ENCODE peak calls at places on chromosomes 7 and 10, in six cellular contexts. G is stomach, O is HCT116, V is tibial artery, Y is spleen, Z is uterus. W is an unnamed sample. For H3K4me1, the result is how much of the 10 kb centered on the place peaks cover.

GRCh38 chr10:50805981-50806622 is 66.4 kb downstream of the ASAH2B start:
- DNase-seq in Z (no peak), V (no peak), Y (no peak), O (no peak), G (no peak), W (no peak)

GRCh38 chr7:77244222-77244934 is 44.8 kb upstream of the FGL2 start:
- DNase-seq in V (no peak), O (no peak), Y (no peak), Z (no peak), G (no peak), W (no peak)

GRCh38 chr10:110535958-110536891 is 31.3 kb upstream of the SMC3 start:
- DNase-seq in Z (no peak), V (no peak), G (peak), Y (peak), O (no peak), W (peak)

GRCh38 chr10:110852897-110853296 is 18.8 kb upstream of the PDCD4 start:
- DNase-seq in G (no peak), V (no peak), O (no peak), Z (no peak), Y (no peak), W (no peak)

GRCh38 chr10:63628526-63629362 is 107.5 kb downstream of the REEP3 start:
- DNase-seq in G (peak), Y (no peak), O (peak), V (peak), Z (peak), W (peak)

GRCh38 chr10:88989824-88990527 is 622 bp upstream of the FAS start:
- DNase-seq in V (no peak), Y (no peak), O (no peak), Z (peak), G (peak), W (no peak)

GRCh38 chr10:70599319-70599718 is 3.2 kb downstream of the PRF1 start:
- DNase-seq in O (no peak), G (no peak), Z (no peak), Y (no peak), V (no peak), W (no peak)

GRCh38 chr10:13102002-13102794 is 2.2 kb downstream of the OPTN start:
- DNase-seq in O (no peak), Z (no peak), V (no peak), G (no peak), Y (no peak), W (no peak)

GRCh38 chr10:27646194-27646593 is 99.4 kb downstream of the MKX start:
- DNase-seq in Y (no peak), V (no peak), O (no peak), G (no peak), Z (no peak), W (no peak)

GRCh38 chr10:36172054-36172531 is 530.0 kb upstream of the FZD8 start:
- DNase-seq in O (no peak), Z (no peak), Y (no peak), G (no peak), V (no peak), W (no peak)

GRCh38 chr7:18671176-18671575 is 175.6 kb downstream of the HDAC9 start:
- DNase-seq in Z (no peak), V (no peak), G (no peak), O (no peak), Y (no peak), W (no peak)

GRCh38 chr7:74029991-74030415 is 2.0 kb downstream of the ELN start:
- DNase-seq in Z (peak), G (no peak), V (no peak), Y (no peak), O (no peak), W (no peak)

GRCh38 chr7:74027124-74027682 is 770 bp upstream of the ELN start:
- DNase-seq in Z (no peak), V (no peak), O (no peak), Y (no peak), G (no peak), W (no peak)

GRCh38 chr7:74027683-74028320 is at the start of gene ELN:
- DNase-seq in G (peak), Z (peak), V (peak), O (no peak), Y (no peak), W (peak)

GRCh38 chr7:74029094-74029785 is 1.3 kb downstream of the ELN start:
- DNase-seq in O (no peak), G (no peak), Y (no peak), Z (peak), V (no peak), W (peak)

GRCh38 chr7:74028321-74028812 is 394 bp downstream of the ELN start:
- DNase-seq in G (no peak), V (no peak), O (no peak), Z (no peak), Y (no peak), W (no peak)
- H3K4me1 ChIP-seq in G (half or more), V (under half), O (under half), Z (under half), Y (half or more), W (half or more)

DNA sequence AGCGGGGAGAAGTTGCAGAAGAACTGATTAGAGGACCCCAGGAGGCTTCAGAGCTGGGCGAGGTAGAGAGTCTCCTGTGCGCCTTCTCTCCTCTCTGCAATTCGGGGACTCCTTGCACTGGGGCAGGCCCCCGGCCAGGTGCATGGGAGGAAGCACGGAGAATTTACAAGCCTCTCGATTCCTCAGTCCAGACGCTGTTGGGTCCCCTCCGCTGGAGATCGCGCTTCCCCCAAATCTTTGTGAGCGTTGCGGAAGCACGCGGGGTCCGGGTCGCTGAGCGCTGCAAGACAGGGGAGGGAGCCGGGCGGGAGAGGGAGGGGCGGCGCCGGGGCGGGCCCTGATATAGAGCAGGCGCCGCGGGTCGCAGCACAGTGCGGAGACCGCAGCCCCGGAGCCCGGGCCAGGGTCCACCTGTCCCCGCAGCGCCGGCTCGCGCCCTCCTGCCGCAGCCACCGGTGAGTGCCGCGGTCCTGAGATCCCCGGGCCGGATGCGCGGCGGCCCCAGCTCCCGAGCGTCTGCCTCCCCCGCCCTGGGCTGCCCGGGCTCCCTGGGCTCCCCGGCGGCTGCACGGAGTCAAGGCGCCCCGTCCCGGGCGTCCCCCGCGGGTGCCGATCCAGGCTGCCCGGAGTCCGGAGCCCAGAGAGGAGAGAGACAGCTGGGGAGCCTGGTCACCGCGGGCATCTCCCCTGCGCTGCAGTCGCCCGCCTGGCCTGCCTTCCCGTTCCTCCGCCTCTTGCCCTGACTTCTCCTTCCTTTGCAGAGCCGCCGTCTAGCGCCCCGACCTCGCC is at the start of gene PLAU:
- DNase-seq in Z (peak), O (no peak), Y (peak), V (peak), G (peak), W (peak)
- H3K4me1 ChIP-seq in Z (under half), O (under half), Y (half or more), V (under half), G (half or more), W (half or more)

DNA sequence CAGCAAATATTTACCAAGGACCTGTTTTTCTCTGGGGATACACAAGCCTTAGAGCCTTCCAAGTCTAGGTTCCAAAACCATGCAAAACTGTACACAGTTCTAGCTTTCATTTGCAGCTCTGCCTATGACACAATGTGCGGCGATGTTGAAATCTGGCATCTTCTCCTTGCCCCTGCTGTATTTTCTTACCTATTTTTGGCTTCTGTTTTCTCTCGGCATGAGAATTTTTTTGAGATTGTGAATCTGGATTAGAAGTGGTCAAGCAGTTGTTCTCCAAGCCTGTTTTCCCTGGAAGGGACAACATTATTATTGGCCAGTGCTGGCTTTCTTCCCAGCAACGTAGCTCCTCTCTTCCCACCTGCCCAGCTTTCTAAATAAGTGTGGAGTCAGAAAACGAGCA is 176.3 kb downstream of the CREB5 start:
- DNase-seq in Z (no peak), G (no peak), Y (no peak), O (no peak), V (no peak), W (no peak)
- H3K4me1 ChIP-seq in Z (under half), G (under half), Y (under half), O (under half), V (under half), W (under half)

DNA sequence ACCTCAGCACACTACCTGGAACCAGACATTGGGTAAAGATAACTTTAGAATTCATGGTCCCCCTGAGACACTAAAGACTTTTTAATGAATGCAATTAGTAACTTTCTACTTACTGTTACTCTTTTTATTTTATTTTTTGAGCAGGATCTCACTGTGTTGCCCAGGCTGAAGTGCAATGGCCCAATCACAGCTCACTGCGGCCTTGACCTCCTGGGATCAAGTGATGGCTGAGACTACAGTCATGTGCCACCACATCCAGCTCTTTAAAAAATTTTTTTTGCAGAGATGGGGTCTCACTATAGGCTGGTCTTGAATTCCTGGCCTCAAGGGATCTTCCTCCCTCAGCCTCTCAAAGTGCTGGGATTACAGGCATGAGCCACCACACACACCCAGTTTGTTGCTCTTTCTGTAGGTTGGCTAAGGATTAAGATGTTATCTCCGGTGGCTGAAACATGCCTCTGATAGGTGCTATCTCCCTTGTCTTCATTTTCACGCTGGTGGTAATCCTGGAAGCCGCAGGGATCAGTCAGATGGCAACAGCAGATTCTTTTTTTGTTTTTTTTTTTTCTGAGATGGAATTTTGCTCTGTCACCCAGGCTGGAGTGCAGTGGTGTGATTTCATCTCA is 128.3 kb downstream of the TCF7L2 start:
- DNase-seq in Z (no peak), O (no peak), V (peak), Y (no peak), G (no peak), W (no peak)
- H3K4me1 ChIP-seq in Z (under half), O (under half), V (under half), Y (under half), G (under half), W (under half)

GRCh38 chr10:121532465-121532864 is 65.8 kb downstream of the FGFR2 start:
- DNase-seq in Z (no peak), Y (no peak), V (no peak), G (no peak), O (no peak), W (no peak)
- H3K4me1 ChIP-seq in Z (under half), Y (under half), V (under half), G (under half), O (under half), W (under half)

DNA sequence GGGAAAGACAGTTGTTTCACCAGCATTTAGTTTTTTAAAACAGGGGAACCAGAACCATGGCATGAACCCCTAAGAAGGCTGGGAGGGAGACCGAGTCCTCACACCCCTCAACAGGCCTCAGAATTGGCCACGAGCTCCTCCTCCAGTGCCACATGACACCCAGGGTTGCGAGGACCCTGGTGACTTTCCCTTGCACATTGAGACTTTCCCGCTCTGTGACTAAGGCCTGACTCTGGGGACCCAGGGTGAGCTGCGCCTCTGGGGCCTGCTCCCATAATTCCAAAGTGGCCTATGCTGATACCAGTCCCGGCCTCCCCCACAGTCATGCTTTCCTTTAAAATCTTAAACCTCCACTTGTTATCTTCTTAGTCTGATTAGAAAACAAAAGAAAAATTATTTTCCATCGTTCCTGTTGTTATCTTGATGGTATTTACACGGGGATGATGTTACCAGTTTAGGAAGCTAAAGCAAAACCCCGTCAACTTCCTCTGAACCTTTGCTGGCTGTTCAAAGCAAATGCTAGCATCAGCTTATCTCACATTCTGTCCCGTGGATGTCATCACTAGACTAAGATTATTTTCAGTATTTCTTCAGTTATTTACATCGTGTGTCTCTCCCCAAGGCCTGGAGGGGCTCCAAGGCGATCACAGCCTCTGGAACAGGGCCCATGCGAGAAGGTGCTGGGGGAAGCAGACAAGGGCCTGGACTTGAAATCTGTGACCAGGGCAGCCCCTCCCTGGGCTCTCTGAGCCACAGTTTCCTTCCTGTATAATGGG is 42.1 kb downstream of the FAM53B start:
- DNase-seq in Z (peak), O (no peak), G (no peak), Y (peak), V (peak), W (peak)
- H3K4me1 ChIP-seq in Z (half or more), O (under half), G (half or more), Y (half or more), V (under half), W (half or more)

DNA sequence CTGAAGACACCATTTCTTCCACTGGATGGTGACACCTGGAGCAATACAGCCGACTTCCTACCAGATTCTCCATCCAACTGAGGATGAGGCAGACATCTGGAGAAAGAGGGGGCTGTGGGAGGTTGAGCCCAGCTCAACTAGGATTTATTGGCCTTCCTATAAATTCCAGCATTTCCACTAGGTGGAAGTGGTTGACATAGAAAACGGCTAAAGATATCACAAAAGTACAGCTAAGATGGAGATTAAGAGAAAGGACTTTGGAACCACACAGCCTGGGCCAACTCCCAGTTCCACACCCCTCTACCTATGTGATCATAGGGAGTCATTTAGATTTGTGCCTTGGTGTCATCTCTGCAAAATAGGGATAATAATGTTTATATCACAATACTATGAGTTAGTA is 61.3 kb upstream of the CAV2 start:
- DNase-seq in O (no peak), V (no peak), Y (no peak), Z (no peak), G (peak), W (no peak)
- H3K4me1 ChIP-seq in O (half or more), V (under half), Y (under half), Z (under half), G (under half), W (half or more)